ENCODE peak calls at places on chromosome 10, in seven cellular contexts. N, G, D, Q, R, S and A are unnamed samples.

GRCh38 chr10:72184156-72184555 is 31.7 kb upstream of the ANAPC16 start:
- DNase-seq in N (no peak), G (no peak), D (no peak), Q (no peak), R (no peak), S (no peak), A (no peak)

GRCh38 chr10:96724621-96725020 is 4.3 kb upstream of the PIK3AP1 start:
- DNase-seq in N (no peak), G (no peak), D (no peak), Q (no peak), R (no peak), S (no peak), A (no peak)

GRCh38 chr10:126738001-126738400 is 67.5 kb upstream of the C10orf90 start:
- DNase-seq in N (no peak), G (no peak), D (no peak), Q (no peak), R (no peak), S (no peak), A (no peak)

GRCh38 chr10:43082087-43082486 is 5.2 kb downstream of the RET start:
- DNase-seq in N (no peak), G (no peak), D (no peak), Q (peak; percentile 11), R (no peak), S (no peak), A (no peak)

GRCh38 chr10:129936266-129936922 is 27.7 kb downstream of the EBF3 start:
- DNase-seq in N (no peak), G (peak; percentile 40), D (no peak), Q (no peak), R (no peak), S (no peak), A (no peak)

GRCh38 chr10:71525721-71526120 is 129.0 kb downstream of the CDH23 start:
- DNase-seq in N (no peak), G (no peak), D (no peak), Q (no peak), R (no peak), S (no peak), A (no peak)

GRCh38 chr10:132692311-132692710 is 93.6 kb downstream of the NKX6-2 start:
- DNase-seq in N (no peak), G (peak; percentile 5), D (no peak), Q (no peak), R (no peak), S (no peak), A (no peak)

GRCh38 chr10:94549221-94549620 is 3.6 kb downstream of the HELLS start:
- DNase-seq in N (no peak), G (no peak), D (no peak), Q (no peak), R (no peak), S (no peak), A (no peak)

GRCh38 chr10:114603943-114604342 is 54.1 kb downstream of the ABLIM1 start:
- DNase-seq in N (no peak), G (no peak), D (no peak), Q (no peak), R (no peak), S (no peak), A (no peak)

GRCh38 chr10:118501637-118502440 is 93.6 kb downstream of the PRLHR start:
- DNase-seq in N (no peak), G (no peak), D (peak; percentile 6), Q (no peak), R (peak; percentile 92), S (no peak), A (no peak)

GRCh38 chr10:126373982-126374381 is 14.3 kb downstream of the ADAM12 start:
- DNase-seq in N (no peak), G (no peak), D (no peak), Q (no peak), R (peak; percentile 53), S (no peak), A (no peak)

GRCh38 chr10:75073442-75073841 is 38.0 kb upstream of the SAMD8 start:
- DNase-seq in N (no peak), G (no peak), D (no peak), Q (no peak), R (no peak), S (no peak), A (no peak)

GRCh38 chr10:11831520-11831951 is 8.4 kb downstream of the PROSER2 start:
- DNase-seq in N (no peak), G (no peak), D (no peak), Q (no peak), R (no peak), S (no peak), A (no peak)

GRCh38 chr10:13105184-13105583 is 5.2 kb downstream of the OPTN start:
- DNase-seq in N (no peak), G (no peak), D (no peak), Q (no peak), R (peak; percentile 36), S (no peak), A (no peak)

GRCh38 chr10:78977761-78978305 is 90.9 kb upstream of the ZMIZ1 start:
- DNase-seq in N (no peak), G (no peak), D (no peak), Q (no peak), R (peak; percentile 92), S (no peak), A (no peak)

GRCh38 chr10:116773306-116773705 is 30.9 kb upstream of the HSPA12A start:
- DNase-seq in N (no peak), G (peak; percentile 39), D (no peak), Q (no peak), R (no peak), S (no peak), A (no peak)

GRCh38 chr10:124992462-124993344 is 50.8 kb downstream of the ZRANB1 start:
- DNase-seq in N (no peak), G (peak; percentile 83), D (no peak), Q (peak; percentile 60), R (peak; percentile 80), S (peak; percentile 42), A (peak; percentile 20)

GRCh38 chr10:123044391-123044790 is 35.6 kb downstream of the ACADSB start:
- DNase-seq in N (no peak), G (no peak), D (peak; percentile 4), Q (no peak), R (peak; percentile 46), S (no peak), A (no peak)

GRCh38 chr10:75176736-75177135 is 33.9 kb upstream of the VDAC2 start:
- DNase-seq in N (no peak), G (no peak), D (no peak), Q (no peak), R (no peak), S (no peak), A (no peak)